ENCODE peak calls at places on chromosomes 7 and 10, in nine cellular contexts. Y is pancreas; Q is AG09319; Z is BJ; U is mesendoderm; G is AG10803; N is stimulated activated CD4-positive, alpha-beta T cell treated with anti-CD3 and anti-CD28 coated beads, Interleukin-12 subunit alpha, Interleukin-12 subunit beta, amount 100 ng/mL, for 48 hours; E is HT1080; L is activated T-cell treated with anti-CD3 and anti-CD28 coated beads, Interleukin-2, amount 50 U/mL, for 72 hours. P is an unnamed sample.

GRCh38 chr7:35389636-35390035 is 135.7 kb upstream of the TBX20 start:
- DNase-seq in Y (no peak), Q (no peak), Z (no peak), U (no peak), G (no peak), N (no peak), E (no peak), L (no peak), P (peak)

GRCh38 chr7:149217570-149217969 is 21.9 kb upstream of the ZNF212 start:
- DNase-seq in Y (no peak), Q (no peak), Z (no peak), U (no peak), G (no peak), N (no peak), E (no peak), L (no peak), P (no peak)

GRCh38 chr7:65804887-65805286 is 68.0 kb upstream of the VKORC1L1 start:
- DNase-seq in Y (no peak), Q (no peak), Z (no peak), U (no peak), G (no peak), N (no peak), E (no peak), L (no peak), P (no peak)

GRCh38 chr7:121395494-121395960 is 581 bp downstream of the FAM3C start:
- DNase-seq in Y (no peak), Q (no peak), Z (no peak), U (peak), G (peak), N (peak), E (peak), L (peak), P (peak)

GRCh38 chr10:20776384-20776783 is 120.7 kb downstream of the NEBL start:
- DNase-seq in Y (no peak), Q (no peak), Z (no peak), U (no peak), G (no peak), N (no peak), E (no peak), L (no peak), P (no peak)

GRCh38 chr10:103720328-103720963 is 134.9 kb downstream of the SH3PXD2A start:
- DNase-seq in Y (no peak), Q (no peak), Z (no peak), U (peak), G (no peak), N (no peak), E (no peak), L (no peak), P (no peak)

GRCh38 chr7:30752979-30753378 is 1.0 kb downstream of the INMT start:
- DNase-seq in Y (peak), Q (no peak), Z (no peak), U (no peak), G (peak), N (no peak), E (no peak), L (no peak), P (no peak)

GRCh38 chr7:45709168-45710034 is 135.2 kb downstream of the ADCY1 start:
- DNase-seq in Y (no peak), Q (peak), Z (peak), U (no peak), G (peak), N (no peak), E (no peak), L (no peak), P (no peak)

GRCh38 chr7:157429001-157429679 is 92.3 kb downstream of the DNAJB6 start:
- DNase-seq in Y (peak), Q (no peak), Z (no peak), U (no peak), G (no peak), N (no peak), E (no peak), L (no peak), P (no peak)

GRCh38 chr10:18607979-18608378 is 43.4 kb downstream of the NSUN6 start:
- DNase-seq in Y (no peak), Q (no peak), Z (no peak), U (no peak), G (no peak), N (no peak), E (peak), L (no peak), P (peak)

GRCh38 chr10:117666131-117666530 is 123.6 kb downstream of the EMX2 start:
- DNase-seq in Y (no peak), Q (no peak), Z (no peak), U (no peak), G (no peak), N (no peak), E (no peak), L (no peak), P (no peak)

GRCh38 chr10:122019414-122019975 is 30.5 kb downstream of the TACC2 start:
- DNase-seq in Y (peak), Q (no peak), Z (no peak), U (peak), G (no peak), N (no peak), E (no peak), L (no peak), P (no peak)

P was measured in A172.